ENCODE peak calls at places on chromosomes 12 and 14, in seven cellular contexts. P, E, A, J, H, U and S are unnamed samples.

GRCh38 chr14:75242546-75243273 is 35.9 kb upstream of the FOS start:
- DNase-seq in P (peak), E (peak), A (peak), J (peak), H (no peak), U (no peak), S (peak)

GRCh38 chr12:98893601-98894411 is 248.7 kb downstream of the APAF1 start:
- DNase-seq in P (no peak), E (no peak), A (no peak), J (no peak), H (no peak), U (no peak), S (no peak)

GRCh38 chr12:106282457-106283097 is 20.0 kb upstream of the TCP11L2 start:
- DNase-seq in P (peak), E (peak), A (peak), J (no peak), H (peak), U (peak), S (no peak)

GRCh38 chr14:31880935-31881334 is 196.2 kb upstream of the ARHGAP5 start:
- DNase-seq in P (no peak), E (peak), A (peak), J (peak), H (peak), U (no peak), S (no peak)

GRCh38 chr12:103036581-103037214 is 79.2 kb downstream of the ASCL1 start:
- DNase-seq in P (no peak), E (no peak), A (no peak), J (no peak), H (no peak), U (no peak), S (no peak)

GRCh38 chr14:59583755-59584154 is 7.1 kb upstream of the CCDC175 start:
- DNase-seq in P (no peak), E (peak), A (peak), J (peak), H (peak), U (no peak), S (no peak)

GRCh38 chr14:90698379-90698869 is 117.8 kb downstream of the TTC7B start:
- DNase-seq in P (peak), E (peak), A (no peak), J (no peak), H (no peak), U (peak), S (no peak)

GRCh38 chr12:132881853-132882252 is 5.6 kb downstream of the CHFR start:
- DNase-seq in P (no peak), E (no peak), A (no peak), J (no peak), H (no peak), U (no peak), S (no peak)

GRCh38 chr12:49624919-49625577 is 1.7 kb downstream of the PRPF40B start:
- DNase-seq in P (no peak), E (peak), A (peak), J (no peak), H (peak), U (peak), S (no peak)

GRCh38 chr12:104583311-104583710 is 126.6 kb downstream of the CHST11 start:
- DNase-seq in P (no peak), E (no peak), A (no peak), J (no peak), H (no peak), U (no peak), S (no peak)

GRCh38 chr12:32400866-32401265 is 1.5 kb downstream of the FGD4 start:
- DNase-seq in P (no peak), E (no peak), A (no peak), J (no peak), H (no peak), U (no peak), S (no peak)

GRCh38 chr12:74415633-74416032 is 122.0 kb upstream of the ATXN7L3B start:
- DNase-seq in P (no peak), E (peak), A (peak), J (no peak), H (peak), U (no peak), S (no peak)

GRCh38 chr14:99278836-99279235 is 6.8 kb upstream of the BCL11B start:
- DNase-seq in P (no peak), E (no peak), A (no peak), J (no peak), H (no peak), U (peak), S (no peak)

GRCh38 chr12:28527631-28528249 is 337.5 kb downstream of the CCDC91 start:
- DNase-seq in P (no peak), E (no peak), A (no peak), J (no peak), H (no peak), U (no peak), S (no peak)

GRCh38 chr14:83164016-83164415 is 1630.4 kb upstream of the SEL1L start:
- DNase-seq in P (no peak), E (no peak), A (peak), J (no peak), H (no peak), U (no peak), S (no peak)

GRCh38 chr14:21796912-21797311 is 123.3 kb upstream of the OR4E1 start:
- DNase-seq in P (no peak), E (no peak), A (no peak), J (no peak), H (no peak), U (no peak), S (no peak)

GRCh38 chr12:51323317-51323960 is 535 bp downstream of the BIN2 start:
- DNase-seq in P (no peak), E (no peak), A (no peak), J (no peak), H (no peak), U (no peak), S (no peak)

GRCh38 chr12:101826766-101827368 is 3.9 kb downstream of the GNPTAB start:
- DNase-seq in P (no peak), E (no peak), A (no peak), J (no peak), H (no peak), U (no peak), S (no peak)

GRCh38 chr14:54470701-54471100 is 18.1 kb downstream of the GMFB start:
- DNase-seq in P (no peak), E (no peak), A (no peak), J (no peak), H (peak), U (no peak), S (no peak)

GRCh38 chr14:59325906-59326305 is 137.4 kb downstream of the DAAM1 start:
- DNase-seq in P (no peak), E (no peak), A (no peak), J (no peak), H (no peak), U (no peak), S (no peak)

GRCh38 chr14:60817113-60817512 is 82.6 kb downstream of the MNAT1 start:
- DNase-seq in P (no peak), E (no peak), A (no peak), J (no peak), H (no peak), U (no peak), S (no peak)

GRCh38 chr14:101927859-101928258 is 36.5 kb upstream of the DYNC1H1 start:
- DNase-seq in P (peak), E (peak), A (no peak), J (peak), H (no peak), U (peak), S (no peak)

DNA sequence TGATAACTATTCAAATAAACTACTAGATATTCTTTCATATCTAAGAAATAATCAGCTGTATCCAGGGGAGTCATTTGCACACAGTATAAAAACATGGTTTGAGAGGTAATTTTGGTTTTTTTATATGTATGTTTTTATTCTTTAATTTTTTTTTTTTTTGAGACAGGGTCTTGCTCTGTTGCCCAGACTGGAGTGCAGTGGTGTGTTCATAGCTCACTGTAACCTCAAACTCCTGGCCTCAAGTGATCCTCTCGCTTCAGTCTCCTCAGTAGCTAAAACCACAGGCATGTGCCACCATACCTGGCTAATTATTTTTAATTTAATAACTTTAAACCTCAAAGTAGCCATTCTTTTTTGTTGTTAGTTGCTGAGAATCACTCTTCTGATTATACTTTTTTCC is 1.8 kb downstream of the PRORP start:
- DNase-seq in P (no peak), E (no peak), A (no peak), J (no peak), H (no peak), U (no peak), S (no peak)
- H3K4me3 ChIP-seq in P (no peak), E (no peak), A (peak), J (no peak), H (no peak), U (no peak), S (no peak)

GRCh38 chr14:23055621-23056256 is 1.6 kb downstream of the CDH24 start:
- DNase-seq in P (no peak), E (no peak), A (no peak), J (no peak), H (no peak), U (peak), S (no peak)
- H3K4me3 ChIP-seq in P (no peak), E (no peak), A (no peak), J (no peak), H (no peak), U (no peak), S (no peak)

GRCh38 chr12:5047094-5047493 is 3.4 kb downstream of the KCNA5 start:
- DNase-seq in P (no peak), E (no peak), A (no peak), J (no peak), H (no peak), U (no peak), S (no peak)
- H3K4me3 ChIP-seq in P (no peak), E (no peak), A (no peak), J (no peak), H (no peak), U (no peak), S (no peak)

GRCh38 chr12:79414252-79414651 is 276.5 kb downstream of the PAWR start:
- DNase-seq in P (no peak), E (no peak), A (no peak), J (no peak), H (no peak), U (no peak), S (no peak)
- H3K4me3 ChIP-seq in P (no peak), E (no peak), A (no peak), J (no peak), H (no peak), U (no peak), S (no peak)

DNA sequence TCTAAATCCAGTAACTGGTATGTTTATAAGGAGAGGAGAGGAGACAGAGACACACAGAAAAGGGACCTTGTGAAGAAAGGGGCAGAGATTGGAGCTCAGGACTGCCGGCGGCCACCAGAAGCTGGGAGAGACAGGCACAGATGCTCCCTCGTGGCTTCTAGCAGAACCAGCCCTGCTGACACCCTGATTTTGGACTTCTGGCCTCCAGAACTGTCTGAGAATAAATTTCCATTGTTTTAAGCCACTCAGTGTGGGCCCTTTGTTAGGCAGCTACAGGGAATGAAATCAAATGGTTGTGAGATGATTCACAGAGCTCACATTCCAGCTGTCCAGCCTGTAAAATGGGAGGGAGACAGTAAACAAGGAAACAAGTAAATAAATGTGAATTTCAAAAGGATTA is 47.6 kb downstream of the TMEM132C start:
- DNase-seq in P (no peak), E (no peak), A (no peak), J (no peak), H (no peak), U (no peak), S (no peak)
- H3K4me3 ChIP-seq in P (no peak), E (no peak), A (no peak), J (no peak), H (no peak), U (no peak), S (no peak)

DNA sequence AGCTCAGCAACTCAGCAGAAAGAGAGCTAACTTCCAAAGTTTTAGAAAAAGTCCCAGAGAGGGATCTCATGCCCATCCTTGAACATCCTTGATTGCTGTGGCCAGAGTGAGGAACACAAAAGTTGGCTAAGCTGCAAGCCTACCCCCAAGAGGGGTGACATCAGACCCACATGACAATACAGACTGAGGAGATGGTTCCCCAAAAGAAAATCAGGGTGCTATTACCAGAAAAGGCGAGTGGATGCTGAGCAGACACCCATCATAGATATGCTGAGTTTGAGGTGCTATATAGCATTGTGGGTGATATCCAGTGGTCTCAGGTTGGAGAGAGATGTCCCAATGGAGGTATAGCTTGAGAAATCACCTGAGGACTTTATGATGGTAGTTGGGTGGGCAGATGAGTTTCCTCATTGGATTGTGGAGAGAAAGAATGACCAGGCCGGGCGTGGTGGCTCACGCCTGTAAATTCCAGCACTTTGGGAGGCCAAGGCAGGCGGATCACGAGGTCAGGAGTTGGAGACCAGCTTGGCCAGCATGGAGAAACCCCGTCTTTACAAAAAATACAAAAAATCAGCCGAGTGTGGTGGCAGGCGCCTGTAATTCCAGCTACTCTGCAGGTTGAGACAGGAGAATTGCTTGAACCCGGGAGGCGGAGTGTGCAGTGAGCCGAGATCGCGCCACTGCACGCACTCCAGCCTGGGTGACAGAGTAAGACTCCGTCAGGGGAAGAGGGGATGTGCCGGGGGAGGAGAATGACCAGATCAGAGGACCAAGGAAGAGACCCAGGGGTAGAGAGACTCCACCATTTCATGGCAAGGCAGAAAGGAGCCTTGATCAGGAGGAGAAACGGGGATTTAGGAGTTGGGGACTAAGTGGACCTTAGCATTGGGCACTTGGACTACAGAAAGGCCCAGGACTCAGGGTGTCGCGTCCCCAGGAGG is 881 bp upstream of the PCK2 start:
- DNase-seq in P (no peak), E (no peak), A (no peak), J (no peak), H (no peak), U (no peak), S (no peak)
- H3K4me3 ChIP-seq in P (peak), E (peak), A (peak), J (no peak), H (no peak), U (no peak), S (peak)